ENCODE peak calls at places on chromosomes 6 and 20, in four cellular contexts. Z is Panc1, B is RWPE1, D is Peyer's patch. P is an unnamed sample.

GRCh38 chr20:3150908-3151307 is 8.8 kb downstream of the FASTKD5 start:
- DNase-seq in Z (no peak), B (no peak), D (no peak), P (no peak)

GRCh38 chr6:117232191-117232590 is 33.2 kb upstream of the VGLL2 start:
- DNase-seq in Z (no peak), B (no peak), D (no peak), P (no peak)

GRCh38 chr6:11500008-11500407 is 37.5 kb upstream of the TMEM170B start:
- DNase-seq in Z (no peak), B (peak; percentile 31), D (no peak), P (peak; percentile 37)

GRCh38 chr6:54115966-54116365 is 4.7 kb downstream of the MLIP start:
- DNase-seq in Z (no peak), B (peak; percentile 4), D (no peak), P (no peak)

GRCh38 chr6:150894191-150894744 is 28.8 kb downstream of the MTHFD1L start:
- DNase-seq in Z (no peak), B (no peak), D (no peak), P (no peak)

GRCh38 chr6:25436760-25437159 is 157.6 kb downstream of the CARMIL1 start:
- DNase-seq in Z (no peak), B (no peak), D (no peak), P (no peak)

GRCh38 chr20:46237221-46237620 is 71.1 kb downstream of the CDH22 start:
- DNase-seq in Z (no peak), B (no peak), D (no peak), P (no peak)

GRCh38 chr6:132669690-132670291 is 10.8 kb upstream of the TAAR1 start:
- DNase-seq in Z (peak; percentile 24), B (peak; percentile 24), D (no peak), P (peak; percentile 46)

GRCh38 chr6:37137201-37137880 is 32.6 kb upstream of the PIM1 start:
- DNase-seq in Z (no peak), B (peak; percentile 94), D (no peak), P (peak; percentile 97)

GRCh38 chr6:136288566-136289326 is 900 bp downstream of the BCLAF1 start:
- DNase-seq in Z (no peak), B (peak; percentile 81), D (peak; percentile 80), P (peak; percentile 93)

GRCh38 chr20:36209921-36210320 is 26.4 kb upstream of the AAR2 start:
- DNase-seq in Z (no peak), B (no peak), D (no peak), P (no peak)

GRCh38 chr20:59733326-59733725 is 129.0 kb downstream of the PHACTR3 start:
- DNase-seq in Z (no peak), B (no peak), D (no peak), P (no peak)

GRCh38 chr6:24228681-24229255 is 102.8 kb downstream of the NRSN1 start:
- DNase-seq in Z (no peak), B (peak; percentile 3), D (no peak), P (peak; percentile 88)

GRCh38 chr6:110874880-110875547 is 429 bp downstream of the AMD1 start:
- DNase-seq in Z (no peak), B (peak; percentile 26), D (peak; percentile 81), P (no peak)

GRCh38 chr20:31685853-31686641 is 36.6 kb downstream of the BCL2L1 start:
- DNase-seq in Z (no peak), B (no peak), D (no peak), P (no peak)
- TF ChIP-seq CTCF in Z (no peak), B (no peak), D (no peak), P (no peak)

DNA sequence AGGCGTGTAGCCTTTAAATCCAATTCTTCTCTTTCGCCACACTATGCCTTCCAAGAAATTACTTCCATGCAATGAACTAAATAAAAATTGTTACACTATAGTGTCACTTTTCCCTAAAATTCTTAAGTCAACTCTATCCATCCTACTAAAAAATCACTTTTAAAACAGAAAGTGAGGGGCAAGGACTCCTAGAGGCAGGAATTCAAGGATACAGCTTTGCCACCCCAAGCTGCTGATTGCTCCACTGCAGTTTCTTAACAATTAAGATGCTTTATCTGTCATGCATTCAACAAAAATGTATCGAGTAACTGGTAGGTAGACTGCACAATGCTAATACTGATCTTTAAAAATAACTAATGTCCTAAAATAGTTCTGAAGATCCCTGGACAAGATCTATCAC is 4.3 kb downstream of the MCM9 start:
- DNase-seq in Z (no peak), B (no peak), D (no peak), P (no peak)
- TF ChIP-seq CTCF in Z (no peak), B (no peak), D (no peak), P (peak; percentile 15)

GRCh38 chr6:138724015-138724414 is 49.6 kb upstream of the CCDC28A start:
- DNase-seq in Z (no peak), B (no peak), D (no peak), P (peak; percentile 71)
- TF ChIP-seq CTCF in Z (peak; percentile 15), B (no peak), D (no peak), P (peak; percentile 31)

GRCh38 chr6:33088931-33089640 is 13.3 kb downstream of the HLA-DPB1 start:
- DNase-seq in Z (no peak), B (no peak), D (no peak), P (peak; percentile 4)

GRCh38 chr6:33088258-33088930 is 12.6 kb downstream of the HLA-DPB1 start:
- DNase-seq in Z (no peak), B (peak; percentile 41), D (no peak), P (no peak)

GRCh38 chr6:33093857-33094256 is 18.1 kb downstream of the HLA-DPB1 start:
- DNase-seq in Z (no peak), B (no peak), D (no peak), P (no peak)

GRCh38 chr6:33092385-33092784 is 16.6 kb downstream of the HLA-DPB1 start:
- DNase-seq in Z (no peak), B (no peak), D (no peak), P (no peak)

DNA sequence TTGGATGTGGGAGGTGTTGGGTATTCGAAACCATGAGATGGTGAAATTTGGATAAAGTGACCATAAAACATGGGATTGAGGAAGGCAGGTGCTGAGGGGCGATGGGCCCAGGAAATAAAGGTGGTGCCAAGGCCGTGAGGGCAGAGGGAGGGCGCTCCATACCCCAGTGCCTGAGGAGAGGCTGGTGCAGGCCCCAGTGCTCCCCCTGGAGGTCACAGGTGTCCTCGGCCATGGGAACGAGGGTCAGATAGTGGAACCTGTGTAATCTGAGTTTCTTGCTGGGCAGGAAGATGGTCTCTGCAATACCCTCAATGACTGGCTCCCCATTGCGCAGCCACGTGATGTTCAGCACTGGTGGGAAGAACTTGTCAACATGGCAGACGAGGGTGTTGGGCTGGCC is 16.2 kb downstream of the HLA-DPB1 start:
- DNase-seq in Z (no peak), B (no peak), D (no peak), P (peak; percentile 6)
- TF ChIP-seq CTCF in Z (peak; percentile 58), B (no peak), D (peak; percentile 26), P (peak; percentile 52)

P was measured in fibroblast of villous mesenchyme.